ENCODE peak calls at places on chromosomes 12 and 14, in nine cellular contexts. M is effector memory CD4-positive, alpha-beta T cell; C is body of pancreas; R is right cardiac atrium; B is CD8-positive, alpha-beta memory T cell; H is gastrocnemius medialis; U is tibial nerve; Q is psoas muscle; D is K562. F is an unnamed sample.
A peak's percentile ranks its signal among the peaks of the same experiment; 100 is the strongest.

GRCh38 chr14:90443161-90444076 is 46.6 kb downstream of the CALM1 start:
- DNase-seq in M (no peak), C (no peak), R (no peak), B (no peak), H (no peak), U (no peak), Q (no peak), D (no peak), F (no peak)

GRCh38 chr12:67910360-67911292 is 78.6 kb upstream of the IFNG-AS1 start:
- DNase-seq in M (no peak), C (no peak), R (no peak), B (no peak), H (peak; percentile 31), U (no peak), Q (no peak), D (no peak), F (no peak)

GRCh38 chr12:91317324-91317723 is 134.7 kb upstream of the DCN start:
- DNase-seq in M (no peak), C (no peak), R (no peak), B (no peak), H (no peak), U (no peak), Q (no peak), D (no peak), F (no peak)

GRCh38 chr14:49769581-49770211 is 1.7 kb downstream of the KLHDC2 start:
- DNase-seq in M (no peak), C (no peak), R (peak; percentile 55), B (no peak), H (no peak), U (no peak), Q (no peak), D (no peak), F (no peak)

GRCh38 chr14:100907240-100907639 is 3.7 kb upstream of the RTL1 start:
- DNase-seq in M (no peak), C (no peak), R (no peak), B (no peak), H (no peak), U (no peak), Q (no peak), D (no peak), F (no peak)

GRCh38 chr12:50991296-50991695 is 34.9 kb downstream of the SLC11A2 start:
- DNase-seq in M (no peak), C (no peak), R (no peak), B (no peak), H (no peak), U (no peak), Q (no peak), D (no peak), F (no peak)

GRCh38 chr12:70487440-70487839 is 121.3 kb downstream of the KCNMB4 start:
- DNase-seq in M (no peak), C (no peak), R (no peak), B (no peak), H (no peak), U (no peak), Q (no peak), D (no peak), F (no peak)

GRCh38 chr14:42111355-42111754 is 504.7 kb downstream of the LRFN5 start:
- DNase-seq in M (no peak), C (no peak), R (no peak), B (no peak), H (no peak), U (no peak), Q (no peak), D (no peak), F (peak; percentile 30)

GRCh38 chr14:104758981-104759975 is 6.3 kb downstream of the SIVA1 start:
- DNase-seq in M (no peak), C (no peak), R (peak; percentile 46), B (no peak), H (no peak), U (no peak), Q (no peak), D (no peak), F (peak; percentile 58)

GRCh38 chr12:51695241-51696010 is 104.4 kb downstream of the SCN8A start:
- DNase-seq in M (no peak), C (no peak), R (no peak), B (no peak), H (no peak), U (no peak), Q (no peak), D (no peak), F (no peak)

GRCh38 chr14:35414365-35414764 is 9.8 kb upstream of the NFKBIA start:
- DNase-seq in M (no peak), C (no peak), R (peak; percentile 53), B (no peak), H (no peak), U (no peak), Q (no peak), D (no peak), F (no peak)

GRCh38 chr14:50971122-50971781 is 27.0 kb upstream of the PYGL start:
- DNase-seq in M (no peak), C (no peak), R (no peak), B (no peak), H (no peak), U (no peak), Q (no peak), D (no peak), F (no peak)

GRCh38 chr12:16857456-16857923 is 251.5 kb upstream of the LMO3 start:
- DNase-seq in M (no peak), C (no peak), R (no peak), B (no peak), H (no peak), U (no peak), Q (no peak), D (no peak), F (no peak)

GRCh38 chr12:110743571-110744093 is 941 bp upstream of the PPP1CC start:
- DNase-seq in M (no peak), C (peak; percentile 41), R (peak; percentile 69), B (no peak), H (peak; percentile 15), U (peak; percentile 28), Q (peak; percentile 33), D (no peak), F (peak; percentile 83)

GRCh38 chr12:71069317-71069716 is 88.5 kb downstream of the TSPAN8 start:
- DNase-seq in M (no peak), C (no peak), R (no peak), B (no peak), H (no peak), U (no peak), Q (no peak), D (no peak), F (no peak)

GRCh38 chr14:80988742-80989429 is 33.5 kb downstream of the TSHR start:
- DNase-seq in M (no peak), C (no peak), R (no peak), B (no peak), H (no peak), U (no peak), Q (no peak), D (no peak), F (no peak)

GRCh38 chr14:61568572-61569011 is 126.7 kb upstream of the HIF1A start:
- DNase-seq in M (peak; percentile 4), C (peak; percentile 74), R (peak; percentile 71), B (no peak), H (no peak), U (no peak), Q (peak; percentile 44), D (no peak), F (peak; percentile 90)

GRCh38 chr14:34714320-34715107 is at the start of gene CFL2:
- DNase-seq in M (peak; percentile 78), C (peak; percentile 84), R (peak; percentile 96), B (peak; percentile 66), H (peak; percentile 77), U (peak; percentile 59), Q (peak; percentile 88), D (peak; percentile 88), F (peak; percentile 95)

GRCh38 chr14:85357120-85357519 is 172.8 kb upstream of the FLRT2 start:
- DNase-seq in M (no peak), C (no peak), R (no peak), B (no peak), H (no peak), U (no peak), Q (no peak), D (no peak), F (no peak)

GRCh38 chr14:85359505-85359904 is 170.4 kb upstream of the FLRT2 start:
- DNase-seq in M (no peak), C (no peak), R (no peak), B (no peak), H (no peak), U (no peak), Q (no peak), D (no peak), F (no peak)

GRCh38 chr14:85358136-85358785 is 171.7 kb upstream of the FLRT2 start:
- DNase-seq in M (no peak), C (no peak), R (no peak), B (no peak), H (no peak), U (no peak), Q (no peak), D (no peak), F (no peak)
- H3K4me1 ChIP-seq in M (no peaks in the 10 kb centered on the region), C (peaks cover 7% of the 10 kb centered on the region), R (no peaks in the 10 kb centered on the region), B (no peaks in the 10 kb centered on the region), H (no peaks in the 10 kb centered on the region), U (no peaks in the 10 kb centered on the region), Q (no peaks in the 10 kb centered on the region), D (no peaks in the 10 kb centered on the region), F (no peaks in the 10 kb centered on the region)

GRCh38 chr12:78240827-78241226 is 410.1 kb downstream of the NAV3 start:
- DNase-seq in M (no peak), C (no peak), R (no peak), B (no peak), H (no peak), U (no peak), Q (no peak), D (no peak), F (no peak)
- H3K4me1 ChIP-seq in M (no peaks in the 10 kb centered on the region), C (no peaks in the 10 kb centered on the region), R (no peaks in the 10 kb centered on the region), B (no peaks in the 10 kb centered on the region), H (no peaks in the 10 kb centered on the region), U (no peaks in the 10 kb centered on the region), Q (no peaks in the 10 kb centered on the region), D (no peaks in the 10 kb centered on the region), F (no peaks in the 10 kb centered on the region)

GRCh38 chr12:47800582-47800981 is 19.1 kb downstream of the HDAC7 start:
- DNase-seq in M (no peak), C (no peak), R (peak; percentile 42), B (no peak), H (no peak), U (no peak), Q (no peak), D (no peak), F (no peak)
- H3K4me1 ChIP-seq in M (peaks cover 40% of the 10 kb centered on the region), C (peaks cover 63% of the 10 kb centered on the region), R (peaks cover 56% of the 10 kb centered on the region), B (peaks cover 65% of the 10 kb centered on the region), H (peaks cover 73% of the 10 kb centered on the region), U (peaks cover 7% of the 10 kb centered on the region), Q (peaks cover 70% of the 10 kb centered on the region), D (peaks cover 42% of the 10 kb centered on the region), F (peaks cover 20% of the 10 kb centered on the region)

DNA sequence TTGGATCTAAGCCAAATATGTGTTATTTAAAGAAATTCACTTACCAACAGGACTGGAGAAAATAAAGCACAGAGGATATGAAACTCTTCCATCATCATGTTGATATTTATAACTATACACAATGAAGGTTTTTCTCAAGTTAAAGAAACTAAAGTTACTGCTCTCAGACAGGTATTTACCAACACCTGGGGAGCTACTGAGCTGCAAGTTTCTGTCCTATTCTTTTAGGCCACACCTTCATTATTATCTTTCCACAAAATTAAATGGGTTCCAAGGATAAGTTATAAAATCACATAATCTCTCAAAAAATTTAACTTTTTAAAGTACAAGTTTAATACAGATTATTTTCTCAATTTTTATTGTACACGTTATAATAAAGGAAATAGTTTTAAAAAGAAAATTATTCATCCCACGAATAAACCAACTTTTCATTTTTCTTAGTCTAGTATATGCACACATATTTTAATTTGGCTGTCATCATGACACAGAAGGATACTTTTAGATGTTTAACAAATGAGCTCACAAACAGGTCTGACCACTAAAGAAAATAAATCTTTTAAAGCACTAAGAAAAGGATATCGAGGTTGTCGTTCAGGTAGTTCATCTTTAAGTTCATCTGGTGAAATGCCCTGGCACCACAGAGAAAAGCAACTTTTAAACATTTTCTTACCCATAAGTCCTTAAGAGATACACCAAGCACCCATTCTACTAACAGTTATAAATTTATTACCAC is 7.8 kb downstream of the GMFB start:
- DNase-seq in M (no peak), C (no peak), R (no peak), B (no peak), H (no peak), U (no peak), Q (no peak), D (no peak), F (no peak)
- H3K4me1 ChIP-seq in M (no peaks in the 10 kb centered on the region), C (no peaks in the 10 kb centered on the region), R (peaks cover 2% of the 10 kb centered on the region), B (no peaks in the 10 kb centered on the region), H (peaks cover 16% of the 10 kb centered on the region), U (no peaks in the 10 kb centered on the region), Q (peaks cover 7% of the 10 kb centered on the region), D (no peaks in the 10 kb centered on the region), F (peaks cover 6% of the 10 kb centered on the region)